ENCODE peak calls at places on chromosomes 1 and 21, in six cellular contexts. R, P, H, G, K and U are unnamed samples.

GRCh38 chr1:152459596-152460528 is 45.8 kb upstream of the CRNN start:
- DNase-seq in K (peak; percentile 45), P (no peak), H (peak; percentile 91), R (peak; percentile 12), G (no peak), U (peak; percentile 72)

GRCh38 chr1:177732178-177732577 is 237.7 kb downstream of the SEC16B start:
- DNase-seq in K (no peak), R (no peak), P (no peak), H (no peak), G (no peak), U (no peak)

GRCh38 chr1:176141449-176141848 is 65.6 kb downstream of the COP1 start:
- DNase-seq in K (no peak), G (no peak), H (no peak), R (no peak), P (no peak), U (no peak)

GRCh38 chr21:9767592-9768375 is 753.6 kb upstream of the TPTE start:
- DNase-seq in P (no peak), K (no peak), R (no peak), G (no peak), H (no peak), U (no peak)

GRCh38 chr1:19468397-19468956 is 16.9 kb downstream of the CAPZB start:
- DNase-seq in G (no peak), P (no peak), K (no peak), H (no peak), R (no peak), U (peak; percentile 93)

GRCh38 chr1:16224472-16224871 is 12.0 kb upstream of the ARHGEF19 start:
- DNase-seq in P (no peak), K (no peak), R (no peak), H (no peak), G (no peak), U (no peak)

GRCh38 chr1:25355841-25356395 is 17.8 kb downstream of the TMEM50A start:
- DNase-seq in H (no peak), G (no peak), P (no peak), K (no peak), R (no peak), U (no peak)

GRCh38 chr1:208149776-208150514 is 94.2 kb downstream of the PLXNA2 start:
- DNase-seq in H (no peak), K (no peak), G (no peak), P (peak; percentile 40), R (no peak), U (peak; percentile 79)

GRCh38 chr1:182430263-182431068 is 19.5 kb upstream of the RGSL1 start:
- DNase-seq in R (no peak), K (no peak), P (no peak), G (no peak), H (peak; percentile 48), U (no peak)

GRCh38 chr1:173318788-173319187 is 111.7 kb upstream of the TNFSF4 start:
- DNase-seq in K (no peak), H (no peak), R (no peak), P (no peak), G (no peak), U (no peak)

GRCh38 chr1:203610061-203610460 is 16.6 kb upstream of the ATP2B4 start:
- DNase-seq in P (no peak), G (no peak), K (no peak), H (no peak), R (no peak), U (no peak)

GRCh38 chr1:72845342-72845741 is 563.0 kb upstream of the NEGR1 start:
- DNase-seq in R (no peak), K (no peak), P (peak; percentile 27), H (no peak), G (no peak), U (no peak)

GRCh38 chr1:214823311-214824117 is 220.5 kb downstream of the CENPF start:
- DNase-seq in K (no peak), G (no peak), R (no peak), P (no peak), H (no peak), U (no peak)

GRCh38 chr1:202023033-202023433 is 12.6 kb downstream of the ELF3 start:
- DNase-seq in H (no peak), P (no peak), K (no peak), G (no peak), R (no peak), U (peak; percentile 93)

GRCh38 chr1:168767885-168768584 is 39.0 kb upstream of the DPT start:
- DNase-seq in R (peak; percentile 12), P (peak; percentile 91), K (no peak), H (no peak), G (no peak), U (peak; percentile 11)

GRCh38 chr1:22189619-22190018 is 46.7 kb upstream of the WNT4 start:
- DNase-seq in P (no peak), K (no peak), H (no peak), R (no peak), G (no peak), U (no peak)

GRCh38 chr1:114314098-114314497 is 160.4 kb upstream of the SYT6 start:
- DNase-seq in K (no peak), G (no peak), P (no peak), R (no peak), H (no peak), U (no peak)

GRCh38 chr1:35557118-35557610 is at the start of gene KIAA0319L:
- DNase-seq in G (peak; percentile 78), P (peak; percentile 87), K (peak; percentile 67), H (no peak), R (no peak), U (peak; percentile 90)

DNA sequence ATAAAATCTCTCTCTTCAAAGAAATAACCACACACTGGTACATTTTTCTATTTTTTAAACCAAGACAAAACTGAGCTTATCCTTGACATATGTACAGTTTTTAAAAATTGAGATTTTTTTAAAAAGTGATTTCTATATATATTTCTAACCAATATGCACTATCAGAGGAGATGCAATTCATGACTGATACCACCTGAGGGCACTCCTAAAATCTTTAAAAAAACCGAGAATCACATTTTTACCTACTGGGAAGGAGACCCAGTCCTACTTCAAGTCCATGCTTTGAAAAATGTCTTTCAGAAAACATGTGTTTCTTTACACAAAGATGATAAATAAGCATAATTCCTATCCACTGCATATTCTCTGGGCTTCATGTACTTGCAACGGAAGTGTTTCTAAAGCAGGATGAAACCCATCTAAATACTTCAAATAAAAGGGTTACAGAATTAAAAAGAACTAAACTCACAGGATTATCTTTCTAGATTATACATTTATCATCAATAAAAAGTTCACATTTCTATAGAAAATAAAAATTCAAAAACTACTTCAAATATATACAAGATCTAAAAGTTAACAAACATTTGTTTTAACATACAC is 98.6 kb downstream of the ENAH start:
- DNase-seq in G (no peak), K (no peak), P (no peak), H (no peak), R (no peak), U (no peak)
- TF ChIP-seq CTCF in G (peak; percentile 70), K (no peak), P (peak; percentile 56), H (peak; percentile 50), R (peak; percentile 26), U (peak; percentile 57)

GRCh38 chr21:44876849-44877575 is 3.5 kb upstream of the PTTG1IP start:
- DNase-seq in G (no peak), K (no peak), P (no peak), H (no peak), R (no peak), U (no peak)

GRCh38 chr21:44874240-44874496 is 678 bp upstream of the PTTG1IP start:
- DNase-seq in H (no peak), P (no peak), G (no peak), R (no peak), K (no peak), U (no peak)

GRCh38 chr21:44873356-44874239 is at the start of gene PTTG1IP:
- DNase-seq in G (peak; percentile 99), K (peak; percentile 94), H (peak; percentile 88), R (peak; percentile 86), P (peak; percentile 99), U (peak; percentile 99)

GRCh38 chr21:44874497-44875331 is 1.2 kb upstream of the PTTG1IP start:
- DNase-seq in H (no peak), K (peak; percentile 55), P (peak; percentile 17), R (no peak), G (no peak), U (peak; percentile 57)

GRCh38 chr21:44875341-44875740 is 1.9 kb upstream of the PTTG1IP start:
- DNase-seq in K (no peak), R (no peak), G (no peak), H (no peak), P (no peak), U (no peak)
- TF ChIP-seq CTCF in K (no peak), R (no peak), G (no peak), H (no peak), P (peak; percentile 24), U (no peak)

GRCh38 chr1:39992229-39992628 is 37.3 kb downstream of the MFSD2A start:
- DNase-seq in G (no peak), K (no peak), H (no peak), P (no peak), R (no peak), U (no peak)

GRCh38 chr1:39995973-39996393 is 41.0 kb downstream of the MFSD2A start:
- DNase-seq in P (no peak), G (no peak), R (no peak), H (peak; percentile 68), K (no peak), U (peak; percentile 13)

GRCh38 chr1:40001456-40001855 is 39.1 kb upstream of the CAP1 start:
- DNase-seq in P (no peak), R (no peak), G (no peak), H (no peak), K (no peak), U (no peak)

GRCh38 chr1:39992888-39993287 is 37.9 kb downstream of the MFSD2A start:
- DNase-seq in G (no peak), K (no peak), H (no peak), P (no peak), R (no peak), U (no peak)

GRCh38 chr1:39996396-39997004 is 41.6 kb downstream of the MFSD2A start:
- DNase-seq in H (no peak), R (no peak), K (no peak), G (no peak), P (no peak), U (no peak)
- TF ChIP-seq CTCF in H (no peak), R (no peak), K (no peak), G (no peak), P (no peak), U (no peak)

DNA sequence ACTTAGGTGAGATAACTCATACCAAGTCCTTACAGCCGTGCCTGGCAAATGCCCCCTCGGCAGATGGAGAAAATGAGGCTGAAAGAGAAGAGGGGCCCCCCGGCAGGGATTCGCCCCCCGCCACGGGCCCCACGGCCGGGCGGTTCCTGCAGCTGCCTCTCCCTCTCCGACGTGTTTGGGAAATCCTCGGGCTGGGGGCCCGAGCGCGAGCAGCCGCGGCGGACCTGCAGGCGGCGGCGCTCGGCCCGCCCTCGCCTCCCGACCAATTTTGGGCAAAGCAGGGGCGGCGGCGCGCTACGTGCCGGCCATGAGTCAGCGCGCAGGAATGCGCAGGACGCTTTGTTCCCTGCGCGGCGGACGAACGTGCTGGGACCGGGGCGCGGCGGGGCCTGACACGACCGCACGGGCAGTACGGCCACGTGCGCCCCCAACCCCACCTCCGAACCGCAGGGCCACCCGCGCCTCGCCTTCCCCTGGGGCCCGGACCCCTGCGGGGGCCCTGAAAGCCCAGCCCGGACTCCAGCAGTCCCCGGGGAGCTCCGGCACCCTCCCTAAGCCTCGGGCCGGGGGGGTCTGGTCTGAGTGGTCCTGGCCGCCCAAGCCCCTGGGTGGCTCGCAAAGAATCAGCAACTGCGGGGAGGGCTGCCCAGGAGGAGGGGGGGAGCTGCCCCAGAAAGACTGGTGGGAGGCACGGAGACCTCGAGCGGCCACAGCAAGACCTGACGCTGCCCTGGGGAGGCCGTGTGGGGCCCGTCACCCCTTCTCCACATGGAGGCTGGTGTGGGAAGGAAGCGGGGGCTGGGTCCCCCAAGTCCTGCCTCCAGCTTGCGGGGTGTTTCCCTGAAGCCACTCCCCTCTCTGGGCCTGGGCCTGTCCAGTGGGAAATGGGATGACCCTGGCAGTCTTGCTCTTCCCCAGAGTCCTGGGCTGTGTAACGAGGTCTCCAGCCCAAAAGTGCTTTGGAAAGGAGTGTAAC is 11.9 kb upstream of the EDN2 start:
- DNase-seq in P (peak; percentile 96), H (no peak), R (no peak), K (peak; percentile 63), G (peak; percentile 57), U (peak; percentile 89)
- TF ChIP-seq CTCF in P (peak; percentile 7), H (peak; percentile 1), R (no peak), K (no peak), G (no peak), U (no peak)